ENCODE peak calls at places on chromosomes 3 and 15, in five cellular contexts. B is HEK293T, V is frontal cortex, M is NCI-H82, L is AG20443. U is an unnamed sample.

GRCh38 chr15:74132681-74133070 is 2.3 kb downstream of the ISLR2 start:
- DNase-seq in V (no peak), B (no peak), L (no peak), M (no peak), U (no peak)

GRCh38 chr3:122774564-122774963 is 19.1 kb downstream of the HSPBAP1 start:
- DNase-seq in L (peak), V (no peak), B (no peak), M (no peak), U (no peak)

GRCh38 chr3:120743081-120743365 is 479 bp downstream of the GTF2E1 start:
- DNase-seq in L (no peak), M (peak), B (no peak), V (no peak), U (no peak)

GRCh38 chr3:192866804-192867203 is 50.9 kb downstream of the MB21D2 start:
- DNase-seq in B (no peak), V (no peak), M (peak), L (no peak), U (no peak)

GRCh38 chr15:95604634-95605036 is 725.9 kb upstream of the NR2F2 start:
- DNase-seq in V (no peak), M (no peak), L (peak), B (no peak), U (peak)

GRCh38 chr15:58227706-58228543 is 89.7 kb downstream of the AQP9 start:
- DNase-seq in M (peak), L (peak), B (peak), V (peak), U (peak)

GRCh38 chr3:99394831-99395733 is 243.3 kb upstream of the COL8A1 start:
- DNase-seq in B (no peak), L (peak), V (no peak), M (no peak), U (peak)

GRCh38 chr3:32895701-32896100 is 55.7 kb upstream of the CCR4 start:
- DNase-seq in L (no peak), V (no peak), B (no peak), M (no peak), U (no peak)

GRCh38 chr3:7877312-7877711 is 624.3 kb upstream of the LMCD1 start:
- DNase-seq in M (no peak), V (no peak), B (no peak), L (no peak), U (no peak)

GRCh38 chr3:42024578-42025387 is 62.9 kb upstream of the ULK4 start:
- DNase-seq in M (no peak), B (no peak), V (no peak), L (no peak), U (no peak)

GRCh38 chr3:41853495-41853894 is 108.4 kb downstream of the ULK4 start:
- DNase-seq in B (no peak), L (no peak), M (no peak), V (no peak), U (no peak)

GRCh38 chr3:137347132-137347531 is 389.3 kb downstream of the IL20RB start:
- DNase-seq in M (peak), B (no peak), L (no peak), V (no peak), U (no peak)

GRCh38 chr15:54097019-54097418 is 118.8 kb downstream of the UNC13C start:
- DNase-seq in M (no peak), L (no peak), V (no peak), B (no peak), U (no peak)

GRCh38 chr15:54149115-54149531 is 170.9 kb downstream of the UNC13C start:
- DNase-seq in V (no peak), M (no peak), B (no peak), L (no peak), U (no peak)

GRCh38 chr15:90388462-90389182 is 580 bp downstream of the IQGAP1 start:
- DNase-seq in B (peak), V (peak), M (peak), L (peak), U (peak)

GRCh38 chr3:181757694-181758306 is 46.1 kb downstream of the SOX2 start:
- DNase-seq in L (no peak), B (no peak), V (no peak), M (no peak), U (no peak)

GRCh38 chr3:172261053-172261452 is 187.2 kb downstream of the GHSR start:
- DNase-seq in B (no peak), M (no peak), V (no peak), L (no peak), U (no peak)